ENCODE peak calls at places on chromosomes 16 and 17, in seven cellular contexts. One of them, this sample, is unnamed.
A peak's percentile ranks its signal among the peaks of the same experiment; 100 is the strongest.

GRCh38 chr17:62819511-62820221 is 11.6 kb upstream of the MARCHF10 start:
- DNase-seq in heart left ventricle: peak; percentile 77
- DNase-seq in CD8-positive, alpha-beta T cell: no peak
- DNase-seq in aorta: peak; percentile 83
- DNase-seq in CD4-positive, alpha-beta memory T cell: no peak
- DNase-seq in mesendoderm: peak; percentile 95
- DNase-seq in hypothalamus: no peak
- DNase-seq in this sample: peak; percentile 79

GRCh38 chr17:5121186-5121841 is 5.5 kb downstream of the USP6 start:
- DNase-seq in heart left ventricle: no peak
- DNase-seq in CD8-positive, alpha-beta T cell: no peak
- DNase-seq in aorta: peak; percentile 35
- DNase-seq in CD4-positive, alpha-beta memory T cell: no peak
- DNase-seq in mesendoderm: no peak
- DNase-seq in hypothalamus: no peak
- DNase-seq in this sample: peak; percentile 7

GRCh38 chr16:82092711-82093110 is 57.7 kb downstream of the HSD17B2 start:
- DNase-seq in heart left ventricle: no peak
- DNase-seq in CD8-positive, alpha-beta T cell: no peak
- DNase-seq in aorta: no peak
- DNase-seq in CD4-positive, alpha-beta memory T cell: no peak
- DNase-seq in mesendoderm: peak; percentile 32
- DNase-seq in hypothalamus: no peak
- DNase-seq in this sample: no peak

GRCh38 chr16:51523400-51523799 is 372.3 kb upstream of the SALL1 start:
- DNase-seq in heart left ventricle: no peak
- DNase-seq in CD8-positive, alpha-beta T cell: no peak
- DNase-seq in aorta: no peak
- DNase-seq in CD4-positive, alpha-beta memory T cell: no peak
- DNase-seq in mesendoderm: no peak
- DNase-seq in hypothalamus: no peak
- DNase-seq in this sample: no peak

GRCh38 chr17:8226536-8227237 is 16.3 kb upstream of the AURKB start:
- DNase-seq in heart left ventricle: peak; percentile 75
- DNase-seq in CD8-positive, alpha-beta T cell: no peak
- DNase-seq in aorta: peak; percentile 81
- DNase-seq in CD4-positive, alpha-beta memory T cell: peak; percentile 48
- DNase-seq in mesendoderm: peak; percentile 96
- DNase-seq in hypothalamus: peak; percentile 60
- DNase-seq in this sample: peak; percentile 80

GRCh38 chr16:85448557-85449194 is 164.4 kb upstream of the GSE1 start:
- DNase-seq in heart left ventricle: no peak
- DNase-seq in CD8-positive, alpha-beta T cell: peak; percentile 73
- DNase-seq in aorta: no peak
- DNase-seq in CD4-positive, alpha-beta memory T cell: no peak
- DNase-seq in mesendoderm: no peak
- DNase-seq in hypothalamus: no peak
- DNase-seq in this sample: no peak

GRCh38 chr16:24609740-24610420 is 70.5 kb downstream of the RBBP6 start:
- DNase-seq in heart left ventricle: peak; percentile 33
- DNase-seq in CD8-positive, alpha-beta T cell: no peak
- DNase-seq in aorta: peak; percentile 65
- DNase-seq in CD4-positive, alpha-beta memory T cell: no peak
- DNase-seq in mesendoderm: peak; percentile 66
- DNase-seq in hypothalamus: peak; percentile 82
- DNase-seq in this sample: peak; percentile 63

GRCh38 chr16:2971985-2972784 is 3.0 kb downstream of the PAQR4 start:
- DNase-seq in heart left ventricle: no peak
- DNase-seq in CD8-positive, alpha-beta T cell: no peak
- DNase-seq in aorta: no peak
- DNase-seq in CD4-positive, alpha-beta memory T cell: no peak
- DNase-seq in mesendoderm: no peak
- DNase-seq in hypothalamus: no peak
- DNase-seq in this sample: no peak

GRCh38 chr16:67652578-67653130 is 7.4 kb downstream of the ACD start:
- DNase-seq in heart left ventricle: no peak
- DNase-seq in CD8-positive, alpha-beta T cell: no peak
- DNase-seq in aorta: no peak
- DNase-seq in CD4-positive, alpha-beta memory T cell: no peak
- DNase-seq in mesendoderm: peak; percentile 78
- DNase-seq in hypothalamus: no peak
- DNase-seq in this sample: no peak

GRCh38 chr17:82859431-82860403 is 19.9 kb upstream of the ZNF750 start:
- DNase-seq in heart left ventricle: no peak
- DNase-seq in CD8-positive, alpha-beta T cell: peak; percentile 49
- DNase-seq in aorta: peak; percentile 80
- DNase-seq in CD4-positive, alpha-beta memory T cell: peak; percentile 77
- DNase-seq in mesendoderm: peak; percentile 73
- DNase-seq in hypothalamus: no peak
- DNase-seq in this sample: no peak

GRCh38 chr17:80722656-80723055 is 178.0 kb downstream of the RPTOR start:
- DNase-seq in heart left ventricle: no peak
- DNase-seq in CD8-positive, alpha-beta T cell: no peak
- DNase-seq in aorta: no peak
- DNase-seq in CD4-positive, alpha-beta memory T cell: no peak
- DNase-seq in mesendoderm: no peak
- DNase-seq in hypothalamus: no peak
- DNase-seq in this sample: no peak

GRCh38 chr16:52469091-52469490 is 77.9 kb downstream of the TOX3 start:
- DNase-seq in heart left ventricle: no peak
- DNase-seq in CD8-positive, alpha-beta T cell: no peak
- DNase-seq in aorta: no peak
- DNase-seq in CD4-positive, alpha-beta memory T cell: no peak
- DNase-seq in mesendoderm: no peak
- DNase-seq in hypothalamus: no peak
- DNase-seq in this sample: no peak

GRCh38 chr17:69232650-69233049 is 4.0 kb upstream of the ABCA10 start:
- DNase-seq in heart left ventricle: no peak
- DNase-seq in CD8-positive, alpha-beta T cell: no peak
- DNase-seq in aorta: no peak
- DNase-seq in CD4-positive, alpha-beta memory T cell: no peak
- DNase-seq in mesendoderm: no peak
- DNase-seq in hypothalamus: no peak
- DNase-seq in this sample: no peak

GRCh38 chr17:29177871-29178749 is 2.1 kb downstream of the MYO18A start:
- DNase-seq in heart left ventricle: peak; percentile 42
- DNase-seq in CD8-positive, alpha-beta T cell: no peak
- DNase-seq in aorta: no peak
- DNase-seq in CD4-positive, alpha-beta memory T cell: no peak
- DNase-seq in mesendoderm: no peak
- DNase-seq in hypothalamus: no peak
- DNase-seq in this sample: no peak

GRCh38 chr17:20981046-20981920 is 61.5 kb downstream of the USP22 start:
- DNase-seq in heart left ventricle: no peak
- DNase-seq in CD8-positive, alpha-beta T cell: no peak
- DNase-seq in aorta: no peak
- DNase-seq in CD4-positive, alpha-beta memory T cell: no peak
- DNase-seq in mesendoderm: no peak
- DNase-seq in hypothalamus: no peak
- DNase-seq in this sample: no peak

GRCh38 chr17:64223931-64224657 is 39.0 kb downstream of the TEX2 start:
- DNase-seq in heart left ventricle: no peak
- DNase-seq in CD8-positive, alpha-beta T cell: no peak
- DNase-seq in aorta: no peak
- DNase-seq in CD4-positive, alpha-beta memory T cell: no peak
- DNase-seq in mesendoderm: no peak
- DNase-seq in hypothalamus: no peak
- DNase-seq in this sample: no peak

GRCh38 chr17:320809-321385 is 31.7 kb downstream of the RPH3AL start:
- DNase-seq in heart left ventricle: no peak
- DNase-seq in CD8-positive, alpha-beta T cell: no peak
- DNase-seq in aorta: peak; percentile 38
- DNase-seq in CD4-positive, alpha-beta memory T cell: no peak
- DNase-seq in mesendoderm: peak; percentile 60
- DNase-seq in hypothalamus: no peak
- DNase-seq in this sample: no peak

GRCh38 chr17:48259710-48260291 is 152.2 kb downstream of the SNX11 start:
- DNase-seq in heart left ventricle: no peak
- DNase-seq in CD8-positive, alpha-beta T cell: no peak
- DNase-seq in aorta: no peak
- DNase-seq in CD4-positive, alpha-beta memory T cell: no peak
- DNase-seq in mesendoderm: peak; percentile 87
- DNase-seq in hypothalamus: no peak
- DNase-seq in this sample: no peak

GRCh38 chr16:65409505-65409904 is 287.6 kb upstream of the CDH11 start:
- DNase-seq in heart left ventricle: no peak
- DNase-seq in CD8-positive, alpha-beta T cell: no peak
- DNase-seq in aorta: no peak
- DNase-seq in CD4-positive, alpha-beta memory T cell: no peak
- DNase-seq in mesendoderm: no peak
- DNase-seq in hypothalamus: no peak
- DNase-seq in this sample: no peak

GRCh38 chr17:69367298-69367697 is 40.4 kb upstream of the ABCA5 start:
- DNase-seq in heart left ventricle: no peak
- DNase-seq in CD8-positive, alpha-beta T cell: no peak
- DNase-seq in aorta: no peak
- DNase-seq in CD4-positive, alpha-beta memory T cell: no peak
- DNase-seq in mesendoderm: peak; percentile 6
- DNase-seq in hypothalamus: no peak
- DNase-seq in this sample: no peak

GRCh38 chr17:59845595-59846390 is 47.0 kb downstream of the TUBD1 start:
- DNase-seq in heart left ventricle: no peak
- DNase-seq in CD8-positive, alpha-beta T cell: no peak
- DNase-seq in aorta: no peak
- DNase-seq in CD4-positive, alpha-beta memory T cell: peak; percentile 56
- DNase-seq in mesendoderm: peak; percentile 72
- DNase-seq in hypothalamus: no peak
- DNase-seq in this sample: no peak

GRCh38 chr17:43839670-43840101 is 6.7 kb upstream of the MPP3 start:
- DNase-seq in heart left ventricle: no peak
- DNase-seq in CD8-positive, alpha-beta T cell: no peak
- DNase-seq in aorta: no peak
- DNase-seq in CD4-positive, alpha-beta memory T cell: no peak
- DNase-seq in mesendoderm: no peak
- DNase-seq in hypothalamus: no peak
- DNase-seq in this sample: no peak

GRCh38 chr16:79899316-79900110 is 299.0 kb upstream of the MAF start:
- DNase-seq in heart left ventricle: no peak
- DNase-seq in CD8-positive, alpha-beta T cell: no peak
- DNase-seq in aorta: no peak
- DNase-seq in CD4-positive, alpha-beta memory T cell: no peak
- DNase-seq in mesendoderm: no peak
- DNase-seq in hypothalamus: no peak
- DNase-seq in this sample: no peak

GRCh38 chr17:56899403-56899802 is 14.4 kb downstream of the TRIM25 start:
- DNase-seq in heart left ventricle: no peak
- DNase-seq in CD8-positive, alpha-beta T cell: no peak
- DNase-seq in aorta: no peak
- DNase-seq in CD4-positive, alpha-beta memory T cell: no peak
- DNase-seq in mesendoderm: no peak
- DNase-seq in hypothalamus: no peak
- DNase-seq in this sample: no peak

GRCh38 chr17:52157603-52158449 is 688 bp downstream of the CA10 start:
- DNase-seq in heart left ventricle: no peak
- DNase-seq in CD8-positive, alpha-beta T cell: no peak
- DNase-seq in aorta: no peak
- DNase-seq in CD4-positive, alpha-beta memory T cell: no peak
- DNase-seq in mesendoderm: peak; percentile 32
- DNase-seq in hypothalamus: no peak
- DNase-seq in this sample: no peak

GRCh38 chr16:89023621-89024511 is 46.9 kb upstream of the CBFA2T3 start:
- DNase-seq in heart left ventricle: no peak
- DNase-seq in CD8-positive, alpha-beta T cell: no peak
- DNase-seq in aorta: peak; percentile 28
- DNase-seq in CD4-positive, alpha-beta memory T cell: no peak
- DNase-seq in mesendoderm: no peak
- DNase-seq in hypothalamus: no peak
- DNase-seq in this sample: no peak

GRCh38 chr16:2450535-2450934 is 9.4 kb upstream of the TEDC2 start:
- DNase-seq in heart left ventricle: no peak
- DNase-seq in CD8-positive, alpha-beta T cell: no peak
- DNase-seq in aorta: no peak
- DNase-seq in CD4-positive, alpha-beta memory T cell: no peak
- DNase-seq in mesendoderm: no peak
- DNase-seq in hypothalamus: no peak
- DNase-seq in this sample: peak; percentile 73

GRCh38 chr16:77974883-77975282 is 47.5 kb upstream of the CLEC3A start:
- DNase-seq in heart left ventricle: no peak
- DNase-seq in CD8-positive, alpha-beta T cell: no peak
- DNase-seq in aorta: no peak
- DNase-seq in CD4-positive, alpha-beta memory T cell: no peak
- DNase-seq in mesendoderm: peak; percentile 78
- DNase-seq in hypothalamus: no peak
- DNase-seq in this sample: peak; percentile 17

GRCh38 chr16:15686287-15686686 is 36.2 kb downstream of the NDE1 start:
- DNase-seq in heart left ventricle: no peak
- DNase-seq in CD8-positive, alpha-beta T cell: no peak
- DNase-seq in aorta: no peak
- DNase-seq in CD4-positive, alpha-beta memory T cell: no peak
- DNase-seq in mesendoderm: no peak
- DNase-seq in hypothalamus: no peak
- DNase-seq in this sample: no peak

GRCh38 chr17:34527121-34527907 is 52.1 kb upstream of the TMEM132E start:
- DNase-seq in heart left ventricle: no peak
- DNase-seq in CD8-positive, alpha-beta T cell: no peak
- DNase-seq in aorta: no peak
- DNase-seq in CD4-positive, alpha-beta memory T cell: no peak
- DNase-seq in mesendoderm: peak; percentile 81
- DNase-seq in hypothalamus: no peak
- DNase-seq in this sample: no peak

GRCh38 chr17:80678621-80679020 is 134.0 kb downstream of the RPTOR start:
- DNase-seq in heart left ventricle: no peak
- DNase-seq in CD8-positive, alpha-beta T cell: no peak
- DNase-seq in aorta: no peak
- DNase-seq in CD4-positive, alpha-beta memory T cell: peak; percentile 58
- DNase-seq in mesendoderm: peak; percentile 71
- DNase-seq in hypothalamus: no peak
- DNase-seq in this sample: no peak

GRCh38 chr16:11901091-11901490 is 14.7 kb downstream of the GSPT1 start:
- DNase-seq in heart left ventricle: no peak
- DNase-seq in CD8-positive, alpha-beta T cell: no peak
- DNase-seq in aorta: no peak
- DNase-seq in CD4-positive, alpha-beta memory T cell: no peak
- DNase-seq in mesendoderm: no peak
- DNase-seq in hypothalamus: no peak
- DNase-seq in this sample: no peak

This sample was measured in testis.